ENCODE peak calls at places on chromosomes 2 and 18, in nine cellular contexts. V is tibial nerve, W is colonic mucosa, T is GM12865, E is NB4, M is IMR-90, J is bronchial epithelial cell, I is right lobe of liver, D is prostate gland. O is an unnamed sample.
A peak's percentile ranks its signal among the peaks of the same experiment; 100 is the strongest.

GRCh38 chr2:28454016-28454930 is 41.6 kb upstream of the PLB1 start:
- DNase-seq in V (no peak), W (no peak), T (no peak), E (no peak), M (peak; percentile 45), J (peak; percentile 85), I (no peak), D (peak; percentile 84), O (no peak)

GRCh38 chr18:74435740-74436139 is 21.4 kb downstream of the DIPK1C start:
- DNase-seq in V (no peak), W (no peak), T (no peak), E (no peak), M (no peak), J (no peak), I (no peak), D (no peak), O (no peak)

GRCh38 chr2:111161971-111162370 is 41.3 kb downstream of the BCL2L11 start:
- DNase-seq in V (no peak), W (no peak), T (no peak), E (no peak), M (no peak), J (no peak), I (peak; percentile 78), D (peak; percentile 87), O (peak; percentile 83)

GRCh38 chr2:233977296-233977837 is 60.2 kb downstream of the TRPM8 start:
- DNase-seq in V (no peak), W (no peak), T (no peak), E (no peak), M (no peak), J (no peak), I (no peak), D (no peak), O (no peak)

GRCh38 chr2:72718906-72719305 is 106.9 kb downstream of the EXOC6B start:
- DNase-seq in V (no peak), W (no peak), T (no peak), E (no peak), M (no peak), J (no peak), I (no peak), D (no peak), O (peak; percentile 56)

GRCh38 chr2:220670461-220670979 is 901.6 kb downstream of the EPHA4 start:
- DNase-seq in V (no peak), W (peak; percentile 23), T (no peak), E (no peak), M (no peak), J (no peak), I (no peak), D (no peak), O (no peak)

GRCh38 chr18:63083555-63083954 is 236.0 kb downstream of the BCL2 start:
- DNase-seq in V (no peak), W (no peak), T (no peak), E (no peak), M (no peak), J (no peak), I (no peak), D (no peak), O (no peak)

GRCh38 chr2:122094557-122094956 is 339.1 kb downstream of the TSN start:
- DNase-seq in V (no peak), W (no peak), T (peak; percentile 4), E (no peak), M (no peak), J (no peak), I (no peak), D (no peak), O (no peak)

GRCh38 chr2:128451636-128452411 is 133.2 kb upstream of the HS6ST1 start:
- DNase-seq in V (no peak), W (peak; percentile 10), T (no peak), E (peak; percentile 43), M (no peak), J (no peak), I (no peak), D (no peak), O (no peak)

GRCh38 chr18:44731866-44732555 is 51.3 kb downstream of the SETBP1 start:
- DNase-seq in V (no peak), W (no peak), T (peak; percentile 49), E (no peak), M (peak; percentile 41), J (peak; percentile 99), I (no peak), D (no peak), O (no peak)
- H3K4me3 ChIP-seq in V (no peak overlapping the region), W (no peak overlapping the region), T (no peak overlapping the region), E (no peak overlapping the region), M (no peak overlapping the region), J (no peak overlapping the region), I (no peak overlapping the region), D (no peak overlapping the region), O (no peak overlapping the region)

GRCh38 chr18:12245793-12246135 is 8.4 kb upstream of the CIDEA start:
- DNase-seq in V (no peak), W (no peak), T (no peak), E (no peak), M (no peak), J (no peak), I (no peak), D (no peak), O (no peak)
- H3K4me3 ChIP-seq in V (no peak overlapping the region), W (no peak overlapping the region), T (no peak overlapping the region), E (no peak overlapping the region), M (no peak overlapping the region), J (no peak overlapping the region), I (no peak overlapping the region), D (no peak overlapping the region), O (no peak overlapping the region)

GRCh38 chr18:47771922-47772321 is 158.5 kb downstream of the SMAD2 start:
- DNase-seq in V (no peak), W (no peak), T (no peak), E (no peak), M (no peak), J (no peak), I (no peak), D (no peak), O (no peak)

GRCh38 chr18:47772374-47773248 is 157.8 kb downstream of the SMAD2 start:
- DNase-seq in V (no peak), W (peak; percentile 81), T (peak; percentile 58), E (peak; percentile 68), M (peak; percentile 42), J (peak; percentile 72), I (peak; percentile 60), D (no peak), O (peak; percentile 57)

GRCh38 chr18:47767699-47768098 is 162.8 kb downstream of the SMAD2 start:
- DNase-seq in V (no peak), W (no peak), T (peak; percentile 16), E (no peak), M (no peak), J (no peak), I (no peak), D (no peak), O (no peak)
- H3K4me3 ChIP-seq in V (no peak overlapping the region), W (no peak overlapping the region), T (no peak overlapping the region), E (no peak overlapping the region), M (no peak overlapping the region), J (no peak overlapping the region), I (no peak overlapping the region), D (no peak overlapping the region), O (no peak overlapping the region)

GRCh38 chr2:84031312-84031711 is 427.8 kb downstream of the SUCLG1 start:
- DNase-seq in V (no peak), W (no peak), T (no peak), E (no peak), M (no peak), J (no peak), I (no peak), D (no peak), O (no peak)

GRCh38 chr2:84038866-84039265 is 420.2 kb downstream of the SUCLG1 start:
- DNase-seq in V (no peak), W (no peak), T (no peak), E (no peak), M (no peak), J (no peak), I (no peak), D (no peak), O (no peak)

GRCh38 chr2:84029903-84030559 is 429.0 kb downstream of the SUCLG1 start:
- DNase-seq in V (no peak), W (no peak), T (no peak), E (no peak), M (no peak), J (no peak), I (no peak), D (no peak), O (no peak)

GRCh38 chr2:84033347-84033974 is 425.6 kb downstream of the SUCLG1 start:
- DNase-seq in V (no peak), W (no peak), T (no peak), E (no peak), M (no peak), J (peak; percentile 69), I (no peak), D (no peak), O (no peak)
- H3K4me3 ChIP-seq in V (no peak overlapping the region), W (no peak overlapping the region), T (no peak overlapping the region), E (no peak overlapping the region), M (peak overlapping the region; percentile 10), J (no peak overlapping the region), I (no peak overlapping the region), D (no peak overlapping the region), O (no peak overlapping the region)

DNA sequence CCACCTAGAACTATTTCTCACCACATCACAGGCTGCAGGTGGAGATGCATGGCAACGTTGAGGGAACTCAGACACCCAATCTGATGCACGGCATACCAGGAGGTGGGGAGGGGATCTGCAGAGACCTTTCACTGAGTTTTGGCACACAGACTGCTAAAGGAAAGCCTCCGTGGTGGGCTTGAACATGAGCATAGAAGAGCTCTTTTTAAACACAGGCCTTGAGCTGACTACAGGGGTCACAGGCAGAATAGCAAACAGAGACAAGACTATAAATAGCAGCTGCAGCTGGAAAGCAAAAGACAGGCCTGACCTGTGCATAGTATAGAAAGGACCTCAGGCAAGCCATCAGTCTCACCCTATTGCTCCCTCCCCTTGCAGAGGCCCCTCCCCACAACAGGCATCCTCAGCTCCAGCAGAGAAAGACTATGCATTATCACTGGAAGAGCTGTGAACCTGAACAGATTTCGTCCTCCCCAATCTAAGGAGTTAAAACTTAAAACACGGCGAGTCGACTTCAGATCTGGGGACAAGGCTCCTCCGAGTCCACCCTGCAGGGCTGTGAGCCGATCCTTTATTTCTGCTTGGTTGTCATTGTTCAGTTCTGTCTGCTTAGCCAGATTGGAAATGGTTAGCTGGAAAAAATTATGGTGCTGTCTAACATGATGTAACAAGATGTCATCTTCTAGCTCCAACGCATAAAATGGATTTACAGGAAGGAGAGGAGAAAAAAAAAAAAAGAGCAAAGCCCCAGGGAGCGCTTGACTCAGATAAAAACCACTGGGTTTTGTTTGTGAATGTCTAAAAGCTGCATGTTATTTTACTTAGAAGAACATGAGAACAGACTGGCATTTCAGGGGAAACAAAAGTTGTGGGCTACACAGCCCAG is 25.3 kb upstream of the LCLAT1 start:
- DNase-seq in V (no peak), W (no peak), T (no peak), E (peak; percentile 46), M (peak; percentile 84), J (peak; percentile 46), I (no peak), D (no peak), O (no peak)
- H3K4me3 ChIP-seq in V (no peak overlapping the region), W (no peak overlapping the region), T (no peak overlapping the region), E (no peak overlapping the region), M (no peak overlapping the region), J (no peak overlapping the region), I (no peak overlapping the region), D (no peak overlapping the region), O (no peak overlapping the region)

GRCh38 chr2:74550231-74550630 is 3.5 kb downstream of the LOXL3 start:
- DNase-seq in V (no peak), W (no peak), T (no peak), E (no peak), M (no peak), J (no peak), I (no peak), D (no peak), O (no peak)
- H3K4me3 ChIP-seq in V (no peak overlapping the region), W (no peak overlapping the region), T (peak overlapping the region; percentile 98), E (peak overlapping the region; percentile 77), M (no peak overlapping the region), J (no peak overlapping the region), I (no peak overlapping the region), D (no peak overlapping the region), O (no peak overlapping the region)

O was measured in MG63.